ENCODE peak calls at places on chromosomes 6 and 20, in four cellular contexts. One of them, this sample, is unnamed.

GRCh38 chr20:354298-354977 is 7.5 kb downstream of the NRSN2 start:
- DNase-seq in activated CD4-positive, alpha-beta T cell treated with anti-CD3 and anti-CD28 coated beads, Interleukin-2, amount 10 ng/mL, durations not matched to agents 7 days and 5 days: peak; percentile 83
- DNase-seq in kidney glomerular epithelial cell: peak; percentile 71
- DNase-seq in uterus: peak; percentile 74
- DNase-seq in this sample: peak; percentile 78

GRCh38 chr20:6045566-6045965 is 8.3 kb downstream of the LRRN4 start:
- DNase-seq in activated CD4-positive, alpha-beta T cell treated with anti-CD3 and anti-CD28 coated beads, Interleukin-2, amount 10 ng/mL, durations not matched to agents 7 days and 5 days: no peak
- DNase-seq in kidney glomerular epithelial cell: no peak
- DNase-seq in uterus: no peak
- DNase-seq in this sample: peak; percentile 29

GRCh38 chr20:5531318-5532081 is 214.7 kb upstream of the PROKR2 start:
- DNase-seq in activated CD4-positive, alpha-beta T cell treated with anti-CD3 and anti-CD28 coated beads, Interleukin-2, amount 10 ng/mL, durations not matched to agents 7 days and 5 days: no peak
- DNase-seq in kidney glomerular epithelial cell: no peak
- DNase-seq in uterus: no peak
- DNase-seq in this sample: peak; percentile 62

GRCh38 chr6:136059308-136059707 is 190.8 kb downstream of the MTFR2 start:
- DNase-seq in activated CD4-positive, alpha-beta T cell treated with anti-CD3 and anti-CD28 coated beads, Interleukin-2, amount 10 ng/mL, durations not matched to agents 7 days and 5 days: no peak
- DNase-seq in kidney glomerular epithelial cell: no peak
- DNase-seq in uterus: peak; percentile 55
- DNase-seq in this sample: no peak

GRCh38 chr6:84193140-84193708 is 34.2 kb downstream of the CEP162 start:
- DNase-seq in activated CD4-positive, alpha-beta T cell treated with anti-CD3 and anti-CD28 coated beads, Interleukin-2, amount 10 ng/mL, durations not matched to agents 7 days and 5 days: no peak
- DNase-seq in kidney glomerular epithelial cell: peak; percentile 88
- DNase-seq in uterus: no peak
- DNase-seq in this sample: peak; percentile 87

GRCh38 chr20:2545594-2545993 is 9.2 kb downstream of the TMC2 start:
- DNase-seq in activated CD4-positive, alpha-beta T cell treated with anti-CD3 and anti-CD28 coated beads, Interleukin-2, amount 10 ng/mL, durations not matched to agents 7 days and 5 days: no peak
- DNase-seq in kidney glomerular epithelial cell: no peak
- DNase-seq in uterus: no peak
- DNase-seq in this sample: no peak

GRCh38 chr6:41288025-41288777 is 1.7 kb upstream of the TREM1 start:
- DNase-seq in activated CD4-positive, alpha-beta T cell treated with anti-CD3 and anti-CD28 coated beads, Interleukin-2, amount 10 ng/mL, durations not matched to agents 7 days and 5 days: no peak
- DNase-seq in kidney glomerular epithelial cell: no peak
- DNase-seq in uterus: no peak
- DNase-seq in this sample: no peak

GRCh38 chr6:150813319-150813992 is 52.0 kb upstream of the MTHFD1L start:
- DNase-seq in activated CD4-positive, alpha-beta T cell treated with anti-CD3 and anti-CD28 coated beads, Interleukin-2, amount 10 ng/mL, durations not matched to agents 7 days and 5 days: no peak
- DNase-seq in kidney glomerular epithelial cell: no peak
- DNase-seq in uterus: no peak
- DNase-seq in this sample: peak; percentile 79

GRCh38 chr6:133240511-133241087 is 558 bp upstream of the EYA4 start:
- DNase-seq in activated CD4-positive, alpha-beta T cell treated with anti-CD3 and anti-CD28 coated beads, Interleukin-2, amount 10 ng/mL, durations not matched to agents 7 days and 5 days: no peak
- DNase-seq in kidney glomerular epithelial cell: no peak
- DNase-seq in uterus: no peak
- DNase-seq in this sample: peak; percentile 3

GRCh38 chr20:51446656-51447055 is 95.9 kb downstream of the NFATC2 start:
- DNase-seq in activated CD4-positive, alpha-beta T cell treated with anti-CD3 and anti-CD28 coated beads, Interleukin-2, amount 10 ng/mL, durations not matched to agents 7 days and 5 days: no peak
- DNase-seq in kidney glomerular epithelial cell: peak; percentile 70
- DNase-seq in uterus: peak; percentile 69
- DNase-seq in this sample: peak; percentile 90

GRCh38 chr6:35259946-35260626 is 551 bp downstream of the ZNF76 start:
- DNase-seq in activated CD4-positive, alpha-beta T cell treated with anti-CD3 and anti-CD28 coated beads, Interleukin-2, amount 10 ng/mL, durations not matched to agents 7 days and 5 days: peak; percentile 69
- DNase-seq in kidney glomerular epithelial cell: no peak
- DNase-seq in uterus: peak; percentile 64
- DNase-seq in this sample: peak; percentile 77

GRCh38 chr6:20203561-20204528 is 8.4 kb downstream of the MBOAT1 start:
- DNase-seq in activated CD4-positive, alpha-beta T cell treated with anti-CD3 and anti-CD28 coated beads, Interleukin-2, amount 10 ng/mL, durations not matched to agents 7 days and 5 days: no peak
- DNase-seq in kidney glomerular epithelial cell: peak; percentile 10
- DNase-seq in uterus: no peak
- DNase-seq in this sample: no peak

GRCh38 chr6:53725791-53726575 is 60.4 kb upstream of the KLHL31 start:
- DNase-seq in activated CD4-positive, alpha-beta T cell treated with anti-CD3 and anti-CD28 coated beads, Interleukin-2, amount 10 ng/mL, durations not matched to agents 7 days and 5 days: peak; percentile 71
- DNase-seq in kidney glomerular epithelial cell: peak; percentile 76
- DNase-seq in uterus: peak; percentile 67
- DNase-seq in this sample: peak; percentile 78

GRCh38 chr6:132405143-132405915 is 4.1 kb upstream of the MOXD1 start:
- DNase-seq in activated CD4-positive, alpha-beta T cell treated with anti-CD3 and anti-CD28 coated beads, Interleukin-2, amount 10 ng/mL, durations not matched to agents 7 days and 5 days: no peak
- DNase-seq in kidney glomerular epithelial cell: peak; percentile 64
- DNase-seq in uterus: no peak
- DNase-seq in this sample: peak; percentile 74

GRCh38 chr20:53360815-53361214 is 232.8 kb downstream of the ZNF217 start:
- DNase-seq in activated CD4-positive, alpha-beta T cell treated with anti-CD3 and anti-CD28 coated beads, Interleukin-2, amount 10 ng/mL, durations not matched to agents 7 days and 5 days: no peak
- DNase-seq in kidney glomerular epithelial cell: no peak
- DNase-seq in uterus: no peak
- DNase-seq in this sample: no peak

GRCh38 chr6:139062921-139063320 is 34.4 kb downstream of the ABRACL start:
- DNase-seq in activated CD4-positive, alpha-beta T cell treated with anti-CD3 and anti-CD28 coated beads, Interleukin-2, amount 10 ng/mL, durations not matched to agents 7 days and 5 days: no peak
- DNase-seq in kidney glomerular epithelial cell: no peak
- DNase-seq in uterus: no peak
- DNase-seq in this sample: no peak

GRCh38 chr20:23082846-23083552 is 3.1 kb downstream of the CD93 start:
- DNase-seq in activated CD4-positive, alpha-beta T cell treated with anti-CD3 and anti-CD28 coated beads, Interleukin-2, amount 10 ng/mL, durations not matched to agents 7 days and 5 days: no peak
- DNase-seq in kidney glomerular epithelial cell: no peak
- DNase-seq in uterus: peak; percentile 72
- DNase-seq in this sample: peak; percentile 17

GRCh38 chr6:26501482-26501986 is 1.4 kb downstream of the BTN1A1 start:
- DNase-seq in activated CD4-positive, alpha-beta T cell treated with anti-CD3 and anti-CD28 coated beads, Interleukin-2, amount 10 ng/mL, durations not matched to agents 7 days and 5 days: peak; percentile 31
- DNase-seq in kidney glomerular epithelial cell: no peak
- DNase-seq in uterus: no peak
- DNase-seq in this sample: no peak

GRCh38 chr20:32672982-32673727 is 586 bp downstream of the C20orf203 start:
- DNase-seq in activated CD4-positive, alpha-beta T cell treated with anti-CD3 and anti-CD28 coated beads, Interleukin-2, amount 10 ng/mL, durations not matched to agents 7 days and 5 days: peak; percentile 29
- DNase-seq in kidney glomerular epithelial cell: no peak
- DNase-seq in uterus: no peak
- DNase-seq in this sample: no peak

GRCh38 chr20:53574819-53575218 is 18.8 kb downstream of the ZNF217 start:
- DNase-seq in activated CD4-positive, alpha-beta T cell treated with anti-CD3 and anti-CD28 coated beads, Interleukin-2, amount 10 ng/mL, durations not matched to agents 7 days and 5 days: no peak
- DNase-seq in kidney glomerular epithelial cell: no peak
- DNase-seq in uterus: no peak
- DNase-seq in this sample: no peak

GRCh38 chr6:31701666-31702420 is 1.3 kb downstream of the ABHD16A start:
- DNase-seq in activated CD4-positive, alpha-beta T cell treated with anti-CD3 and anti-CD28 coated beads, Interleukin-2, amount 10 ng/mL, durations not matched to agents 7 days and 5 days: no peak
- DNase-seq in kidney glomerular epithelial cell: no peak
- DNase-seq in uterus: no peak
- DNase-seq in this sample: peak; percentile 13

GRCh38 chr6:154457881-154458284 is 52.6 kb downstream of the CNKSR3 start:
- DNase-seq in activated CD4-positive, alpha-beta T cell treated with anti-CD3 and anti-CD28 coated beads, Interleukin-2, amount 10 ng/mL, durations not matched to agents 7 days and 5 days: no peak
- DNase-seq in kidney glomerular epithelial cell: peak; percentile 45
- DNase-seq in uterus: no peak
- DNase-seq in this sample: peak; percentile 65

GRCh38 chr6:136226674-136227377 is 23.3 kb downstream of the MTFR2 start:
- DNase-seq in activated CD4-positive, alpha-beta T cell treated with anti-CD3 and anti-CD28 coated beads, Interleukin-2, amount 10 ng/mL, durations not matched to agents 7 days and 5 days: no peak
- DNase-seq in kidney glomerular epithelial cell: peak; percentile 77
- DNase-seq in uterus: no peak
- DNase-seq in this sample: peak; percentile 92

GRCh38 chr20:35023624-35024023 is 68.0 kb downstream of the MYH7B start:
- DNase-seq in activated CD4-positive, alpha-beta T cell treated with anti-CD3 and anti-CD28 coated beads, Interleukin-2, amount 10 ng/mL, durations not matched to agents 7 days and 5 days: no peak
- DNase-seq in kidney glomerular epithelial cell: no peak
- DNase-seq in uterus: no peak
- DNase-seq in this sample: no peak

GRCh38 chr6:128570439-128571063 is 50.2 kb upstream of the PTPRK start:
- DNase-seq in activated CD4-positive, alpha-beta T cell treated with anti-CD3 and anti-CD28 coated beads, Interleukin-2, amount 10 ng/mL, durations not matched to agents 7 days and 5 days: no peak
- DNase-seq in kidney glomerular epithelial cell: peak; percentile 23
- DNase-seq in uterus: no peak
- DNase-seq in this sample: peak; percentile 62

GRCh38 chr6:18343741-18344140 is 43.4 kb upstream of the RNF144B start:
- DNase-seq in activated CD4-positive, alpha-beta T cell treated with anti-CD3 and anti-CD28 coated beads, Interleukin-2, amount 10 ng/mL, durations not matched to agents 7 days and 5 days: no peak
- DNase-seq in kidney glomerular epithelial cell: no peak
- DNase-seq in uterus: no peak
- DNase-seq in this sample: peak; percentile 51

GRCh38 chr6:111382476-111383294 is 100.3 kb downstream of the REV3L start:
- DNase-seq in activated CD4-positive, alpha-beta T cell treated with anti-CD3 and anti-CD28 coated beads, Interleukin-2, amount 10 ng/mL, durations not matched to agents 7 days and 5 days: no peak
- DNase-seq in kidney glomerular epithelial cell: no peak
- DNase-seq in uterus: no peak
- DNase-seq in this sample: no peak

GRCh38 chr20:11469795-11470495 is 447.7 kb upstream of the BTBD3 start:
- DNase-seq in activated CD4-positive, alpha-beta T cell treated with anti-CD3 and anti-CD28 coated beads, Interleukin-2, amount 10 ng/mL, durations not matched to agents 7 days and 5 days: no peak
- DNase-seq in kidney glomerular epithelial cell: no peak
- DNase-seq in uterus: no peak
- DNase-seq in this sample: no peak

GRCh38 chr6:44041461-44042260 is 85.6 kb downstream of the MRPL14 start:
- DNase-seq in activated CD4-positive, alpha-beta T cell treated with anti-CD3 and anti-CD28 coated beads, Interleukin-2, amount 10 ng/mL, durations not matched to agents 7 days and 5 days: no peak
- DNase-seq in kidney glomerular epithelial cell: peak; percentile 95
- DNase-seq in uterus: peak; percentile 91
- DNase-seq in this sample: peak; percentile 96

GRCh38 chr6:160005861-160006540 is 37.1 kb downstream of the IGF2R start:
- DNase-seq in activated CD4-positive, alpha-beta T cell treated with anti-CD3 and anti-CD28 coated beads, Interleukin-2, amount 10 ng/mL, durations not matched to agents 7 days and 5 days: no peak
- DNase-seq in kidney glomerular epithelial cell: no peak
- DNase-seq in uterus: no peak
- DNase-seq in this sample: peak; percentile 17

GRCh38 chr20:23091741-23092408 is 5.8 kb upstream of the CD93 start:
- DNase-seq in activated CD4-positive, alpha-beta T cell treated with anti-CD3 and anti-CD28 coated beads, Interleukin-2, amount 10 ng/mL, durations not matched to agents 7 days and 5 days: no peak
- DNase-seq in kidney glomerular epithelial cell: no peak
- DNase-seq in uterus: no peak
- DNase-seq in this sample: no peak

GRCh38 chr20:58888521-58889333 is 36.2 kb downstream of the GNAS start:
- DNase-seq in activated CD4-positive, alpha-beta T cell treated with anti-CD3 and anti-CD28 coated beads, Interleukin-2, amount 10 ng/mL, durations not matched to agents 7 days and 5 days: peak; percentile 86
- DNase-seq in kidney glomerular epithelial cell: peak; percentile 10
- DNase-seq in uterus: peak; percentile 83
- DNase-seq in this sample: peak; percentile 79

GRCh38 chr6:122947355-122947754 is 48.7 kb upstream of the CLVS2 start:
- DNase-seq in activated CD4-positive, alpha-beta T cell treated with anti-CD3 and anti-CD28 coated beads, Interleukin-2, amount 10 ng/mL, durations not matched to agents 7 days and 5 days: no peak
- DNase-seq in kidney glomerular epithelial cell: no peak
- DNase-seq in uterus: no peak
- DNase-seq in this sample: no peak